ENCODE peak calls at places on chromosomes 11 and 22, in four cellular contexts. One of them, this sample, is unnamed.

GRCh38 chr11:63766501-63767270 is 1.9 kb downstream of the ZFTA start:
- DNase-seq in IMR-90: no peak
- DNase-seq in stimulated activated CD4-positive, alpha-beta T cell treated with anti-CD3 and anti-CD28 coated beads, Interleukin-4, amount 100 ng/mL, for 48 hours: no peak
- DNase-seq in NCI-H2227 treated with DMSO at 0.1 percent for 48 hours: no peak
- DNase-seq in this sample: no peak

GRCh38 chr11:130816941-130817607 is 99.2 kb downstream of the SNX19 start:
- DNase-seq in NCI-H2227 treated with DMSO at 0.1 percent for 48 hours: no peak
- DNase-seq in stimulated activated CD4-positive, alpha-beta T cell treated with anti-CD3 and anti-CD28 coated beads, Interleukin-4, amount 100 ng/mL, for 48 hours: no peak
- DNase-seq in IMR-90: no peak
- DNase-seq in this sample: no peak

GRCh38 chr22:23282089-23282501 is 101.8 kb downstream of the BCR start:
- DNase-seq in stimulated activated CD4-positive, alpha-beta T cell treated with anti-CD3 and anti-CD28 coated beads, Interleukin-4, amount 100 ng/mL, for 48 hours: no peak
- DNase-seq in IMR-90: peak
- DNase-seq in NCI-H2227 treated with DMSO at 0.1 percent for 48 hours: no peak
- DNase-seq in this sample: peak

GRCh38 chr11:66857234-66857926 is 516 bp downstream of the LRFN4 start:
- DNase-seq in IMR-90: no peak
- DNase-seq in stimulated activated CD4-positive, alpha-beta T cell treated with anti-CD3 and anti-CD28 coated beads, Interleukin-4, amount 100 ng/mL, for 48 hours: no peak
- DNase-seq in NCI-H2227 treated with DMSO at 0.1 percent for 48 hours: no peak
- DNase-seq in this sample: no peak

GRCh38 chr22:30270841-30271240 is 4.2 kb upstream of the OSM start:
- DNase-seq in NCI-H2227 treated with DMSO at 0.1 percent for 48 hours: no peak
- DNase-seq in stimulated activated CD4-positive, alpha-beta T cell treated with anti-CD3 and anti-CD28 coated beads, Interleukin-4, amount 100 ng/mL, for 48 hours: no peak
- DNase-seq in IMR-90: peak
- DNase-seq in this sample: peak

GRCh38 chr22:18998998-18999397 is 62.9 kb upstream of the PRODH start:
- DNase-seq in stimulated activated CD4-positive, alpha-beta T cell treated with anti-CD3 and anti-CD28 coated beads, Interleukin-4, amount 100 ng/mL, for 48 hours: no peak
- DNase-seq in NCI-H2227 treated with DMSO at 0.1 percent for 48 hours: no peak
- DNase-seq in IMR-90: no peak
- DNase-seq in this sample: no peak

GRCh38 chr11:109747839-109748238 is 325.8 kb downstream of the C11orf87 start:
- DNase-seq in NCI-H2227 treated with DMSO at 0.1 percent for 48 hours: no peak
- DNase-seq in stimulated activated CD4-positive, alpha-beta T cell treated with anti-CD3 and anti-CD28 coated beads, Interleukin-4, amount 100 ng/mL, for 48 hours: no peak
- DNase-seq in IMR-90: no peak
- DNase-seq in this sample: no peak

GRCh38 chr11:75001686-75002085 is 13.0 kb downstream of the NEU3 start:
- DNase-seq in stimulated activated CD4-positive, alpha-beta T cell treated with anti-CD3 and anti-CD28 coated beads, Interleukin-4, amount 100 ng/mL, for 48 hours: no peak
- DNase-seq in NCI-H2227 treated with DMSO at 0.1 percent for 48 hours: no peak
- DNase-seq in IMR-90: no peak
- DNase-seq in this sample: no peak

GRCh38 chr11:1283091-1283511 is 26.3 kb downstream of the TOLLIP start:
- DNase-seq in IMR-90: no peak
- DNase-seq in stimulated activated CD4-positive, alpha-beta T cell treated with anti-CD3 and anti-CD28 coated beads, Interleukin-4, amount 100 ng/mL, for 48 hours: no peak
- DNase-seq in NCI-H2227 treated with DMSO at 0.1 percent for 48 hours: no peak
- DNase-seq in this sample: no peak

GRCh38 chr11:47394322-47395224 is 13.8 kb upstream of the SLC39A13 start:
- DNase-seq in IMR-90: peak
- DNase-seq in NCI-H2227 treated with DMSO at 0.1 percent for 48 hours: no peak
- DNase-seq in stimulated activated CD4-positive, alpha-beta T cell treated with anti-CD3 and anti-CD28 coated beads, Interleukin-4, amount 100 ng/mL, for 48 hours: peak
- DNase-seq in this sample: no peak

GRCh38 chr11:114263510-114264170 is 32.6 kb upstream of the NNMT start:
- DNase-seq in NCI-H2227 treated with DMSO at 0.1 percent for 48 hours: no peak
- DNase-seq in IMR-90: no peak
- DNase-seq in stimulated activated CD4-positive, alpha-beta T cell treated with anti-CD3 and anti-CD28 coated beads, Interleukin-4, amount 100 ng/mL, for 48 hours: no peak
- DNase-seq in this sample: no peak

GRCh38 chr11:6283453-6284023 is 23.9 kb downstream of the CCKBR start:
- DNase-seq in stimulated activated CD4-positive, alpha-beta T cell treated with anti-CD3 and anti-CD28 coated beads, Interleukin-4, amount 100 ng/mL, for 48 hours: no peak
- DNase-seq in IMR-90: no peak
- DNase-seq in NCI-H2227 treated with DMSO at 0.1 percent for 48 hours: no peak
- DNase-seq in this sample: no peak

This sample was measured in fibroblast of the aortic adventitia.